ENCODE peak calls at places on chromosomes 16 and 17, in ten cellular contexts. M is posterior cingulate gyrus; T is HCEC 1CT; J is GM04504; Z is GM12865; I is AG08396; E is WERI-Rb-1; B is CD8-positive, alpha-beta T cell; C is heart right ventricle; W is amniotic stem cell. A is an unnamed sample.
A peak's percentile ranks its signal among the peaks of the same experiment; 100 is the strongest.

GRCh38 chr17:66855204-66855603 is 20.3 kb downstream of the CACNG5 start:
- DNase-seq in M (no peak), T (no peak), J (no peak), Z (peak; percentile 11), I (no peak), E (peak; percentile 47), B (peak; percentile 16), C (no peak), W (no peak), A (no peak)

GRCh38 chr16:81889896-81890634 is 111.0 kb downstream of the PLCG2 start:
- DNase-seq in M (no peak), T (peak; percentile 51), J (peak; percentile 31), Z (peak; percentile 71), I (peak; percentile 80), E (peak; percentile 53), B (peak; percentile 54), C (no peak), W (no peak), A (no peak)

GRCh38 chr16:4260360-4260759 is 12.5 kb downstream of the TFAP4 start:
- DNase-seq in M (no peak), T (no peak), J (no peak), Z (no peak), I (no peak), E (no peak), B (no peak), C (no peak), W (no peak), A (no peak)

GRCh38 chr17:41178341-41178740 is 320 bp upstream of the KRTAP4-2 start:
- DNase-seq in M (no peak), T (peak; percentile 84), J (peak; percentile 36), Z (no peak), I (peak; percentile 58), E (no peak), B (no peak), C (no peak), W (no peak), A (no peak)

GRCh38 chr17:52157603-52158449 is 688 bp downstream of the CA10 start:
- DNase-seq in M (peak; percentile 72), T (no peak), J (no peak), Z (no peak), I (no peak), E (peak; percentile 63), B (no peak), C (no peak), W (no peak), A (no peak)

GRCh38 chr16:84356591-84357116 is 11.7 kb upstream of the ATP2C2 start:
- DNase-seq in M (peak; percentile 95), T (no peak), J (no peak), Z (no peak), I (no peak), E (no peak), B (no peak), C (no peak), W (no peak), A (no peak)

GRCh38 chr17:6218333-6218732 is 148.2 kb downstream of the WSCD1 start:
- DNase-seq in M (no peak), T (no peak), J (no peak), Z (no peak), I (no peak), E (no peak), B (no peak), C (no peak), W (no peak), A (no peak)

GRCh38 chr17:45034599-45034998 is 16.8 kb downstream of the DCAKD start:
- DNase-seq in M (no peak), T (no peak), J (no peak), Z (no peak), I (no peak), E (no peak), B (no peak), C (no peak), W (no peak), A (no peak)

GRCh38 chr17:10556301-10557005 is 7.0 kb upstream of the MYH2 start:
- DNase-seq in M (no peak), T (no peak), J (peak; percentile 27), Z (no peak), I (no peak), E (no peak), B (no peak), C (no peak), W (no peak), A (no peak)

GRCh38 chr17:66915204-66915611 is 49.3 kb upstream of the CACNG4 start:
- DNase-seq in M (no peak), T (no peak), J (no peak), Z (peak; percentile 21), I (peak; percentile 37), E (peak; percentile 69), B (no peak), C (no peak), W (no peak), A (no peak)

GRCh38 chr16:66205287-66206167 is 161.0 kb upstream of the CDH5 start:
- DNase-seq in M (no peak), T (no peak), J (no peak), Z (no peak), I (no peak), E (no peak), B (no peak), C (no peak), W (no peak), A (no peak)

GRCh38 chr17:78645421-78646295 is 68.5 kb upstream of the DNAH17 start:
- DNase-seq in M (no peak), T (no peak), J (no peak), Z (peak; percentile 88), I (no peak), E (no peak), B (peak; percentile 51), C (peak; percentile 77), W (no peak), A (no peak)

GRCh38 chr17:63142836-63143235 is 176.8 kb downstream of the TANC2 start:
- DNase-seq in M (no peak), T (no peak), J (no peak), Z (no peak), I (no peak), E (no peak), B (no peak), C (no peak), W (no peak), A (no peak)

GRCh38 chr16:26649646-26650045 is 417.1 kb upstream of the C16orf82 start:
- DNase-seq in M (no peak), T (no peak), J (no peak), Z (no peak), I (no peak), E (no peak), B (no peak), C (no peak), W (no peak), A (no peak)

GRCh38 chr17:77419547-77420475 is 279.0 kb downstream of the SEC14L1 start:
- DNase-seq in M (no peak), T (no peak), J (no peak), Z (no peak), I (no peak), E (peak; percentile 66), B (peak; percentile 52), C (no peak), W (no peak), A (no peak)

GRCh38 chr17:65345261-65346060 is 208.3 kb downstream of the RGS9 start:
- DNase-seq in M (no peak), T (peak; percentile 25), J (no peak), Z (no peak), I (no peak), E (no peak), B (no peak), C (no peak), W (no peak), A (no peak)

GRCh38 chr16:69049146-69049545 is 56.3 kb upstream of the HAS3 start:
- DNase-seq in M (no peak), T (peak; percentile 74), J (peak; percentile 10), Z (no peak), I (peak; percentile 32), E (no peak), B (no peak), C (no peak), W (no peak), A (no peak)

GRCh38 chr16:89422905-89423630 is 67.3 kb downstream of the ANKRD11 start:
- DNase-seq in M (no peak), T (peak; percentile 15), J (no peak), Z (peak; percentile 88), I (peak; percentile 48), E (no peak), B (peak; percentile 65), C (no peak), W (no peak), A (no peak)

GRCh38 chr17:39872700-39873099 is 4.7 kb downstream of the ZPBP2 start:
- DNase-seq in M (no peak), T (peak; percentile 25), J (no peak), Z (peak; percentile 40), I (no peak), E (no peak), B (no peak), C (no peak), W (peak; percentile 2), A (no peak)

GRCh38 chr16:49096191-49096945 is 185.3 kb downstream of the CBLN1 start:
- DNase-seq in M (no peak), T (no peak), J (no peak), Z (no peak), I (no peak), E (no peak), B (no peak), C (no peak), W (no peak), A (no peak)

GRCh38 chr17:68417317-68417716 is 40.0 kb downstream of the WIPI1 start:
- DNase-seq in M (no peak), T (no peak), J (no peak), Z (no peak), I (no peak), E (no peak), B (no peak), C (no peak), W (no peak), A (no peak)

GRCh38 chr17:12877953-12878669 is 88.8 kb downstream of the ARHGAP44 start:
- DNase-seq in M (no peak), T (no peak), J (no peak), Z (peak; percentile 61), I (no peak), E (no peak), B (no peak), C (no peak), W (no peak), A (no peak)

GRCh38 chr16:88941933-88942909 is 34.8 kb downstream of the CBFA2T3 start:
- DNase-seq in M (no peak), T (no peak), J (no peak), Z (peak; percentile 76), I (peak; percentile 84), E (peak; percentile 52), B (peak; percentile 59), C (peak; percentile 68), W (no peak), A (peak; percentile 66)

GRCh38 chr17:43094129-43094834 is 30.9 kb downstream of the BRCA1 start:
- DNase-seq in M (no peak), T (peak; percentile 6), J (peak; percentile 53), Z (no peak), I (peak; percentile 38), E (no peak), B (no peak), C (no peak), W (no peak), A (no peak)

GRCh38 chr16:85522842-85523601 is 90.1 kb upstream of the GSE1 start:
- DNase-seq in M (no peak), T (no peak), J (peak; percentile 47), Z (no peak), I (peak; percentile 63), E (peak; percentile 59), B (no peak), C (peak; percentile 68), W (no peak), A (no peak)

GRCh38 chr17:75575728-75576127 is 11.9 kb upstream of the MYO15B start:
- DNase-seq in M (no peak), T (no peak), J (no peak), Z (no peak), I (no peak), E (no peak), B (no peak), C (no peak), W (no peak), A (no peak)

GRCh38 chr16:17083628-17084027 is 387.1 kb downstream of the XYLT1 start:
- DNase-seq in M (no peak), T (no peak), J (no peak), Z (no peak), I (no peak), E (no peak), B (no peak), C (no peak), W (no peak), A (no peak)

GRCh38 chr17:42337442-42337841 is 49.1 kb downstream of the STAT5A start:
- DNase-seq in M (no peak), T (no peak), J (peak; percentile 95), Z (peak; percentile 96), I (peak; percentile 75), E (no peak), B (peak; percentile 63), C (no peak), W (no peak), A (peak; percentile 45)